ENCODE peak calls at places on chromosomes 12 and 14, in ten cellular contexts. T is CD8-positive, alpha-beta T cell; Z is cardiac fibroblast; K is GM23338; M is mammary epithelial cell; W is colonic mucosa; B is BJ; Q is HFF-Myc; U is ovary; V is K562. A is an unnamed sample.

GRCh38 chr12:89709994-89710872 is 1.6 kb upstream of the ATP2B1 start:
- DNase-seq in Q (no peak), U (peak), Z (peak), B (no peak), M (no peak), V (no peak), K (peak), T (peak), W (peak), A (peak)

GRCh38 chr12:31600252-31600651 is 9.3 kb upstream of the DENND5B start:
- DNase-seq in W (no peak), M (no peak), V (no peak), K (peak), T (no peak), Z (no peak), Q (no peak), U (no peak), B (no peak), A (no peak)

GRCh38 chr12:54378791-54379400 is 5.6 kb downstream of the ZNF385A start:
- DNase-seq in Z (peak), B (no peak), K (peak), Q (no peak), U (peak), W (peak), V (peak), T (no peak), M (no peak), A (no peak)

GRCh38 chr12:46101121-46101869 is 110.9 kb upstream of the SCAF11 start:
- DNase-seq in U (no peak), K (no peak), B (no peak), T (no peak), V (no peak), Z (no peak), Q (no peak), M (peak), W (no peak), A (peak)

GRCh38 chr14:36254020-36254614 is 66.3 kb downstream of the MBIP start:
- DNase-seq in B (no peak), T (no peak), K (peak), M (peak), Q (no peak), U (no peak), V (no peak), W (no peak), Z (peak), A (peak)

GRCh38 chr12:112261559-112261958 is 120.7 kb downstream of the HECTD4 start:
- DNase-seq in K (peak), W (no peak), Z (no peak), V (peak), Q (no peak), U (no peak), M (no peak), B (no peak), T (no peak), A (no peak)

GRCh38 chr12:78040111-78040510 is 209.4 kb downstream of the NAV3 start:
- DNase-seq in T (no peak), U (no peak), W (no peak), K (no peak), M (no peak), Q (no peak), B (no peak), Z (no peak), V (no peak), A (no peak)

GRCh38 chr14:93073833-93074769 is 41.6 kb downstream of the ITPK1 start:
- DNase-seq in V (no peak), W (no peak), Z (peak), B (no peak), Q (no peak), T (no peak), M (peak), U (no peak), K (no peak), A (peak)

GRCh38 chr12:56189918-56190694 is 823 bp upstream of the SMARCC2 start:
- DNase-seq in T (peak), V (peak), Z (peak), B (no peak), M (peak), W (peak), K (peak), U (peak), Q (peak), A (peak)

GRCh38 chr12:115993715-115994114 is 283.8 kb downstream of the MED13L start:
- DNase-seq in Z (no peak), B (no peak), Q (no peak), K (no peak), V (no peak), U (no peak), T (no peak), W (no peak), M (no peak), A (no peak)

GRCh38 chr14:29310757-29311156 is 544.2 kb downstream of the FOXG1 start:
- DNase-seq in M (no peak), U (no peak), K (no peak), B (peak), V (no peak), W (no peak), Z (peak), T (no peak), Q (peak), A (peak)

GRCh38 chr12:19065871-19066270 is 63.7 kb upstream of the PLEKHA5 start:
- DNase-seq in W (no peak), K (no peak), U (no peak), B (no peak), V (no peak), T (no peak), M (no peak), Q (no peak), Z (no peak), A (no peak)

GRCh38 chr12:67525500-67525884 is 123.1 kb upstream of the DYRK2 start:
- DNase-seq in M (no peak), W (no peak), T (no peak), Q (no peak), V (no peak), Z (no peak), U (no peak), B (no peak), K (peak), A (no peak)

GRCh38 chr14:69079188-69079742 is 73.7 kb downstream of the DCAF5 start:
- DNase-seq in W (no peak), Z (peak), U (no peak), B (peak), K (peak), T (no peak), Q (no peak), V (no peak), M (peak), A (peak)

GRCh38 chr12:115988193-115988592 is 289.3 kb downstream of the MED13L start:
- DNase-seq in B (no peak), M (no peak), Z (no peak), Q (no peak), V (no peak), W (no peak), U (no peak), K (peak), T (no peak), A (no peak)

GRCh38 chr14:52735921-52736489 is 6.0 kb downstream of the STYX start:
- DNase-seq in K (peak), T (no peak), U (no peak), Q (no peak), Z (no peak), B (no peak), M (no peak), V (no peak), W (no peak), A (no peak)

GRCh38 chr12:88944403-88944802 is 364.1 kb upstream of the KITLG start:
- DNase-seq in T (no peak), Q (no peak), W (no peak), B (no peak), Z (peak), U (no peak), K (no peak), V (no peak), M (peak), A (peak)

GRCh38 chr12:29103539-29103974 is 45.5 kb upstream of the FAR2 start:
- DNase-seq in W (no peak), Z (no peak), T (no peak), M (no peak), Q (no peak), V (no peak), U (no peak), K (no peak), B (no peak), A (no peak)

GRCh38 chr12:7959278-7960063 is 23.5 kb upstream of the SLC2A3 start:
- DNase-seq in Q (no peak), W (peak), K (peak), Z (peak), U (no peak), M (peak), T (no peak), V (peak), B (no peak), A (peak)

GRCh38 chr12:57430117-57430930 is 519 bp downstream of the R3HDM2 start:
- DNase-seq in M (peak), Z (peak), U (peak), T (peak), K (peak), B (no peak), V (peak), Q (no peak), W (peak), A (peak)

GRCh38 chr12:14113031-14113430 is 131.6 kb upstream of the GRIN2B start:
- DNase-seq in V (no peak), B (no peak), T (no peak), U (no peak), M (no peak), W (no peak), Z (no peak), Q (no peak), K (no peak), A (no peak)

GRCh38 chr12:109385339-109386078 is 37.8 kb downstream of the MYO1H start:
- DNase-seq in V (peak), K (peak), W (no peak), Q (peak), Z (peak), M (peak), U (no peak), B (peak), T (no peak), A (peak)

GRCh38 chr12:62530596-62530995 is 64.0 kb downstream of the MON2 start:
- DNase-seq in Z (peak), T (no peak), V (no peak), B (peak), U (no peak), W (no peak), Q (peak), K (no peak), M (no peak), A (peak)

GRCh38 chr14:89369656-89370055 is 47.4 kb downstream of the FOXN3 start:
- DNase-seq in M (no peak), W (no peak), U (no peak), Q (no peak), Z (no peak), T (no peak), K (no peak), V (no peak), B (no peak), A (no peak)

GRCh38 chr12:97556201-97556824 is 93.7 kb downstream of the RMST start:
- DNase-seq in Z (peak), U (no peak), M (peak), B (no peak), W (no peak), T (no peak), V (no peak), K (peak), Q (no peak), A (peak)

GRCh38 chr14:54193871-54194270 is 202.9 kb upstream of the CDKN3 start:
- DNase-seq in W (no peak), T (no peak), M (no peak), B (no peak), K (no peak), U (no peak), Z (no peak), Q (no peak), V (no peak), A (no peak)

GRCh38 chr12:2582631-2583616 is 211.8 kb upstream of the FKBP4 start:
- DNase-seq in V (peak), U (peak), Z (peak), K (peak), W (peak), Q (peak), M (peak), B (no peak), T (peak), A (peak)

GRCh38 chr12:22974865-22975264 is 349.9 kb downstream of the ETNK1 start:
- DNase-seq in W (no peak), V (no peak), M (peak), K (no peak), T (no peak), B (peak), Q (peak), Z (peak), U (no peak), A (peak)

GRCh38 chr12:124453419-124454351 is 113.7 kb downstream of the NCOR2 start:
- DNase-seq in M (no peak), K (no peak), B (peak), V (no peak), U (peak), Z (peak), W (peak), Q (peak), T (peak), A (peak)

GRCh38 chr14:76770521-76771431 is 9.5 kb downstream of the VASH1 start:
- DNase-seq in M (no peak), Z (no peak), B (no peak), W (peak), T (no peak), V (no peak), Q (no peak), U (no peak), K (no peak), A (no peak)

GRCh38 chr12:89212339-89212771 is 139.9 kb downstream of the DUSP6 start:
- DNase-seq in V (no peak), M (no peak), Q (no peak), T (no peak), B (no peak), W (no peak), U (no peak), Z (peak), K (no peak), A (peak)

GRCh38 chr12:75954076-75954475 is 77.5 kb downstream of the PHLDA1 start:
- DNase-seq in Q (peak), M (peak), B (peak), T (no peak), V (peak), U (no peak), K (peak), W (no peak), Z (peak), A (peak)

GRCh38 chr12:70719672-70720420 is 82.6 kb upstream of the PTPRB start:
- DNase-seq in T (peak), W (peak), Q (no peak), Z (peak), K (peak), B (no peak), M (peak), U (no peak), V (peak), A (peak)

GRCh38 chr12:70721958-70722357 is 84.7 kb upstream of the PTPRB start:
- DNase-seq in W (no peak), Q (no peak), B (no peak), Z (no peak), K (peak), T (no peak), V (no peak), U (no peak), M (no peak), A (no peak)

GRCh38 chr12:70721216-70721615 is 84.0 kb upstream of the PTPRB start:
- DNase-seq in Q (no peak), T (no peak), W (no peak), K (no peak), M (no peak), U (no peak), Z (no peak), V (no peak), B (no peak), A (no peak)

GRCh38 chr12:70722584-70723343 is 85.5 kb upstream of the PTPRB start:
- DNase-seq in M (no peak), Q (no peak), W (no peak), T (no peak), U (no peak), Z (peak), B (no peak), V (no peak), K (no peak), A (peak)

GRCh38 chr12:70719084-70719483 is 81.9 kb upstream of the PTPRB start:
- DNase-seq in W (no peak), Q (no peak), B (no peak), Z (no peak), U (no peak), M (no peak), K (peak), V (no peak), T (no peak), A (no peak)
- H3K4me3 ChIP-seq in W (no peak), Q (no peak), B (no peak), Z (no peak), U (no peak), M (no peak), K (no peak), V (no peak), T (no peak), A (no peak)

DNA sequence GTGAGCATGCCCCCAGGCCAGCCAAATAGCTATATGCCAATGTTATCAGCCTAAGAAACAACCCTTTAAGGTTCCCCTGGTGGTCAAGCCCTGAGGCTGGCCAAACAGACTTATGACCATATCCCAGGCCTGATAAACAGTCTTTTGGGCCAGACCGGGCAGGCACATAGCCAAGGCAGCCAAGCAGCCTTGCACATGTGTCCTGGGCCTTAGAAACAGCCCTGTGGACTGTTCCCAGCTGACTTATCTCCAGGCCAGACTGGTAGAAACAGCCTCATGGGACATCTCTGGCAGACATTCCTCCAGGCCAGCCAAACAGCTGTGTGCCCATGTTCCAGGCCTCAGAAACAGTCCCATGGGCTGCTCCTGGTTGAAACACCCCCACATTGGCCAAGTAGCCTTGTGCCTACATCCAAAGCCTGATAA is 295.0 kb upstream of the MGAT4C start:
- DNase-seq in W (no peak), Q (no peak), K (no peak), T (no peak), M (no peak), U (no peak), B (no peak), Z (peak), V (no peak), A (peak)
- TF ChIP-seq CTCF in W (no peak), Q (no peak), K (no peak), T (no peak), M (no peak), U (no peak), B (no peak), Z (no peak), V (no peak), A (no peak)

DNA sequence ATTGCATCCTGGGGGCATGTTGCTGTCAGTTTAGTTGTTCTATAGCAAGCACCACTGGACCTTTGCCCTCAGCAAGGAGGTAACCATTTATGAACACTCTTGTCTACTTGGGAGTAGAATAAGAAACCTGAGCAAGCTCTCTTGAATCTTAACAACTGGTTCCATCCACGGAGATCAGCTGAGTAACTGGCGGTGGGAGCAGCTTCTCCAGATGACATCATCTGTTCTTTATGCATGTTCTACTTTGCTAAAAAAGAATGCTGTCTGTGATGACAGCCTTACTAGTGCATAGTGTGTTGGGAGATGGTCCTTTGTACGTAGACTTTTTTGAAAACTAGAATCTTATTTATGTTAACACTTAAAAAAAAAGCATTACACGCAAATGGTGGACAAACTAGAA is 17.7 kb downstream of the SLC4A8 start:
- DNase-seq in V (no peak), M (no peak), W (no peak), U (no peak), Q (no peak), K (no peak), Z (peak), B (no peak), T (no peak), A (peak)
- H3K4me3 ChIP-seq in V (no peak), M (no peak), W (no peak), U (no peak), Q (no peak), K (no peak), Z (no peak), B (no peak), T (no peak), A (no peak)

DNA sequence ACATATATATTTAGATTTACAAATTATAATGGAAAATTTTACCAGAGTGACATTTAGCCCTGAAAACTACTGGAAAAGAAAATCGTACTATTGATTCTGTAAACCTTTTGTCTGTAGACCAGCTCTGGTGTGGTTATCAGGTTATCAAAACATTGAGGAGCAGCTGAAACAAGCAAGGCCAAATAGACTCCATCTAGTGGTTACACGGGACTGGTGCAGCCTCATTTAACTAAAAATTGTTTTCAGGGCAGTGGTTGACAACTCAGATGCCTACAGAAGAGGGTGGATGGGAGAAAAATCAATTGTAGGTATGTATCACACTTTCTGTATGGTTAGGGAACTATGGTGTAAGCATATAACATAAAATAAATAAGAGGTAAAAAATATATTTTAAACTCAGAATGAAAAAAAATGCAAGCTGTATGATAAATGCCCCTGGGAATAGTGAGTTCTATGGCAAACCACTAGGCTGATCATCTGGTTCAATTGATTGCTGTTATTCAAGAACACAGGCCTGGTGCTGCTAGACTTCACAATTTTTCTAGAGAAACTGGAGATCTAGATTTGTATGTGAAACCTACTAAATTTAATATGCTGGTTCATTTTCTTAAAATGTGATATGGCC is 51.2 kb downstream of the ACSS3 start:
- DNase-seq in B (no peak), Z (peak), M (peak), K (peak), V (peak), T (no peak), U (no peak), W (peak), Q (peak), A (peak)
- TF ChIP-seq CTCF in B (peak), Z (peak), M (peak), K (peak), V (peak), T (peak), U (peak), W (peak), Q (peak), A (peak)

GRCh38 chr12:101642115-101643067 is 47.6 kb downstream of the MYBPC1 start:
- DNase-seq in M (no peak), T (no peak), U (no peak), Z (no peak), W (peak), Q (no peak), V (peak), K (peak), B (no peak), A (no peak)
- H3K4me3 ChIP-seq in M (no peak), T (peak), U (no peak), Z (no peak), W (no peak), Q (no peak), V (peak), K (peak), B (no peak), A (no peak)

GRCh38 chr12:53048033-53048779 is 1.7 kb upstream of the TNS2 start:
- DNase-seq in K (peak), U (peak), B (no peak), V (no peak), W (peak), T (no peak), Q (no peak), Z (no peak), M (no peak), A (no peak)
- TF ChIP-seq CTCF in K (peak), U (no peak), B (peak), V (no peak), W (no peak), T (no peak), Q (no peak), Z (no peak), M (no peak), A (no peak)

GRCh38 chr12:9113296-9113986 is 2.3 kb downstream of the A2M start:
- DNase-seq in W (no peak), Q (no peak), K (no peak), V (no peak), U (no peak), B (no peak), Z (no peak), M (no peak), T (no peak), A (no peak)
- H3K4me3 ChIP-seq in W (peak), Q (no peak), K (no peak), V (no peak), U (peak), B (no peak), Z (no peak), M (no peak), T (no peak), A (no peak)